ENCODE peak calls at places on chromosomes 2 and 18, in five cellular contexts. Q is endodermal cell; H is ovary; F is esophagus squamous epithelium; K is CD8-positive, alpha-beta memory T cell. J is an unnamed sample. For H3K4me1, the result is how much of the 10 kb centered on the place peaks cover.

GRCh38 chr2:179263460-179264237 is 983 bp downstream of the SESTD1 start:
- DNase-seq in F (peak), Q (peak), K (no peak), H (peak), J (no peak)

GRCh38 chr2:15457868-15458267 is 103.3 kb downstream of the NBAS start:
- DNase-seq in F (no peak), H (no peak), K (no peak), Q (no peak), J (no peak)

GRCh38 chr2:42252464-42252863 is 83.3 kb downstream of the EML4 start:
- DNase-seq in F (no peak), H (no peak), K (no peak), Q (no peak), J (no peak)

GRCh38 chr2:29841386-29842004 is 79.9 kb downstream of the ALK start:
- DNase-seq in F (no peak), Q (peak), K (no peak), H (no peak), J (no peak)

GRCh38 chr18:46332956-46333355 is 228.8 kb downstream of the HAUS1 start:
- DNase-seq in K (no peak), Q (peak), F (no peak), H (no peak), J (no peak)

GRCh38 chr2:237501892-237502513 is 15.0 kb downstream of the MLPH start:
- DNase-seq in H (no peak), Q (no peak), K (no peak), F (no peak), J (no peak)

GRCh38 chr18:35463050-35463449 is 34.7 kb downstream of the INO80C start:
- DNase-seq in H (no peak), F (no peak), Q (no peak), K (no peak), J (no peak)

GRCh38 chr18:75844102-75844604 is 416.6 kb upstream of the SMIM21 start:
- DNase-seq in Q (peak), H (no peak), F (no peak), K (no peak), J (no peak)

GRCh38 chr2:105388971-105389381 is 9.9 kb downstream of the FHL2 start:
- DNase-seq in F (no peak), K (no peak), H (no peak), Q (no peak), J (no peak)

GRCh38 chr18:3256693-3257626 is 5.0 kb upstream of the MYL12B start:
- DNase-seq in F (no peak), Q (no peak), K (no peak), H (no peak), J (no peak)

GRCh38 chr2:145088733-145089132 is 568.8 kb upstream of the ZEB2 start:
- DNase-seq in Q (no peak), H (no peak), K (no peak), F (no peak), J (no peak)

GRCh38 chr2:159054985-159055384 is 86.5 kb downstream of the TANC1 start:
- DNase-seq in K (no peak), H (no peak), F (no peak), Q (no peak), J (no peak)

GRCh38 chr2:83531211-83531610 is 927.9 kb downstream of the SUCLG1 start:
- DNase-seq in H (no peak), Q (no peak), K (no peak), F (no peak), J (no peak)

GRCh38 chr2:202178342-202178958 is 59.9 kb downstream of the SUMO1 start:
- DNase-seq in F (no peak), Q (peak), H (peak), K (peak), J (peak)

GRCh38 chr18:79365701-79366100 is 30.0 kb upstream of the NFATC1 start:
- DNase-seq in Q (peak), K (no peak), F (no peak), H (no peak), J (no peak)

GRCh38 chr18:62485684-62486083 is 37.1 kb upstream of the ZCCHC2 start:
- DNase-seq in Q (no peak), H (no peak), F (no peak), K (no peak), J (no peak)

GRCh38 chr18:22604390-22604985 is 186.8 kb upstream of the CTAGE1 start:
- DNase-seq in F (no peak), Q (no peak), K (no peak), H (no peak), J (no peak)

GRCh38 chr2:165469417-165469816 is at the start of gene CSRNP3:
- DNase-seq in Q (peak), F (no peak), H (peak), K (no peak), J (no peak)

GRCh38 chr2:26838121-26838906 is 9.6 kb upstream of the DPYSL5 start:
- DNase-seq in F (no peak), H (no peak), Q (no peak), K (no peak), J (no peak)

GRCh38 chr2:24124003-24124585 is 825 bp downstream of the FAM228B start:
- DNase-seq in H (no peak), F (no peak), Q (no peak), K (no peak), J (no peak)

GRCh38 chr18:46731316-46731715 is 25.5 kb downstream of the ST8SIA5 start:
- DNase-seq in K (no peak), H (no peak), Q (peak), F (no peak), J (no peak)

DNA sequence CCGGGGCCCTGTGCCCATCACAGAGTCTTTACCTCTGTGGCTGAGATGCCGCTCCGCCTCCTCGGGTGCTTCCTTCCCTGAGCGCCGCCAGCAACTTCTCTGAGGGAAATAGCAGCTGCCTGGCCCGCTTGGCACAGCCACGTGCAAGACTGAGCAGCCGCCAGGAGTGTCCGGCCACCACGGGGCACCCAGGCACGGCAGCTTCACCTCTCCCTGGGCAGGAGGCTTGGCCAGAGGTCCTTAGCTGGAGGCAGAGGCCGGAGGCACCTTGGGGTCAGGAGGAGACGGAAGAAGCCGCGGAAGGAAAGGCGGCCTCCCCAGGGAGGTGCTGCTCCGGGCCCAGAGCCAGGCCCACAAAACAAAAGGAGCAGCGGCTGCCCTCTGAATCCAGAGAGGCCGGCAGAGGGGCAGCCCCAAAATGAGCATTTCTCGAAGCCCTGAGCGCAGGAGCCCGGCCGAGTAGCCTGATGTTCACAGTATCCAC is 6.0 kb upstream of the LIMS2 start:
- DNase-seq in Q (peak), K (no peak), H (no peak), F (no peak), J (no peak)
- H3K4me3 ChIP-seq in Q (no peak), K (no peak), H (peak), F (no peak), J (no peak)

GRCh38 chr2:121131375-121131774 is 153.6 kb downstream of the TFCP2L1 start:
- DNase-seq in K (no peak), Q (no peak), F (no peak), H (no peak), J (no peak)

GRCh38 chr2:121130301-121130850 is 154.6 kb downstream of the TFCP2L1 start:
- DNase-seq in F (no peak), K (no peak), Q (no peak), H (no peak), J (no peak)

GRCh38 chr2:121128741-121129659 is 156.0 kb downstream of the TFCP2L1 start:
- DNase-seq in F (no peak), H (no peak), K (no peak), Q (peak), J (no peak)

GRCh38 chr2:121132054-121132453 is 152.9 kb downstream of the TFCP2L1 start:
- DNase-seq in Q (no peak), H (no peak), K (no peak), F (no peak), J (no peak)

GRCh38 chr2:121129692-121130091 is 155.3 kb downstream of the TFCP2L1 start:
- DNase-seq in Q (no peak), F (no peak), K (no peak), H (no peak), J (no peak)
- H3K27ac ChIP-seq in Q (no peak), F (peak), K (no peak), H (no peak), J (no peak)

GRCh38 chr18:70183441-70183840 is 22.0 kb downstream of the RTTN start:
- DNase-seq in F (no peak), Q (no peak), H (no peak), K (no peak), J (no peak)

GRCh38 chr18:70188113-70188512 is 17.4 kb downstream of the RTTN start:
- DNase-seq in F (no peak), Q (no peak), H (no peak), K (no peak), J (no peak)

GRCh38 chr18:70181725-70182124 is 23.8 kb downstream of the RTTN start:
- DNase-seq in K (no peak), F (no peak), Q (no peak), H (no peak), J (no peak)

GRCh38 chr18:70181015-70181414 is 24.5 kb downstream of the RTTN start:
- DNase-seq in H (no peak), F (no peak), Q (no peak), K (no peak), J (no peak)

GRCh38 chr18:70182548-70182947 is 22.9 kb downstream of the RTTN start:
- DNase-seq in K (no peak), H (no peak), Q (no peak), F (no peak), J (no peak)
- H3K4me1 ChIP-seq in K (under half), H (under half), Q (under half), F (under half), J (under half)

GRCh38 chr2:222709191-222709891 is 37.9 kb downstream of the MOGAT1 start:
- DNase-seq in H (no peak), F (no peak), K (no peak), Q (peak), J (no peak)
- H3K4me3 ChIP-seq in H (no peak), F (no peak), K (no peak), Q (no peak), J (no peak)

J was measured in naive thymus-derived CD4-positive, alpha-beta T cell.